ENCODE peak calls at places on chromosomes 1 and 21, in four cellular contexts. G is heart right ventricle, Q is A673, Y is cardiac muscle cell. A is an unnamed sample.

GRCh38 chr1:45979074-45979777 is 153.2 kb downstream of the PIK3R3 start:
- DNase-seq in G (no peak), Q (no peak), Y (no peak), A (no peak)

GRCh38 chr1:167126811-167127210 is 32.9 kb downstream of the STYXL2 start:
- DNase-seq in G (peak; percentile 37), Q (no peak), Y (no peak), A (no peak)

GRCh38 chr1:17176306-17177061 is 28.4 kb upstream of the PADI1 start:
- DNase-seq in G (no peak), Q (no peak), Y (no peak), A (no peak)

GRCh38 chr1:28411656-28412055 is 42.1 kb downstream of the PHACTR4 start:
- DNase-seq in G (no peak), Q (no peak), Y (no peak), A (no peak)

GRCh38 chr1:103220503-103221095 is 112.3 kb upstream of the COL11A1 start:
- DNase-seq in G (no peak), Q (no peak), Y (peak; percentile 1), A (no peak)

GRCh38 chr1:92483442-92484170 is 3.1 kb downstream of the GFI1 start:
- DNase-seq in G (peak; percentile 17), Q (peak; percentile 72), Y (no peak), A (no peak)

GRCh38 chr1:20440785-20441200 is 45.2 kb downstream of the CAMK2N1 start:
- DNase-seq in G (no peak), Q (peak; percentile 61), Y (peak; percentile 54), A (peak; percentile 21)

GRCh38 chr21:33670076-33670475 is 27.8 kb downstream of the ITSN1 start:
- DNase-seq in G (no peak), Q (no peak), Y (peak; percentile 11), A (no peak)

GRCh38 chr1:226619031-226619430 is 70.5 kb downstream of the STUM start:
- DNase-seq in G (no peak), Q (no peak), Y (no peak), A (no peak)

GRCh38 chr1:32644426-32644825 is 5.9 kb downstream of the ZBTB8OS start:
- DNase-seq in G (no peak), Q (no peak), Y (no peak), A (no peak)

GRCh38 chr1:39105061-39105840 is 79.1 kb downstream of the NDUFS5 start:
- DNase-seq in G (peak; percentile 83), Q (peak; percentile 77), Y (peak; percentile 82), A (peak; percentile 85)

GRCh38 chr1:100988121-100988520 is 37.5 kb downstream of the DPH5 start:
- DNase-seq in G (no peak), Q (no peak), Y (no peak), A (no peak)

GRCh38 chr1:20358761-20359263 is 68.1 kb downstream of the VWA5B1 start:
- DNase-seq in G (peak; percentile 76), Q (peak; percentile 11), Y (peak; percentile 29), A (peak; percentile 71)

GRCh38 chr1:32957017-32957416 is 7.6 kb downstream of the RNF19B start:
- DNase-seq in G (no peak), Q (no peak), Y (no peak), A (no peak)

GRCh38 chr1:37032660-37033354 is 1.5 kb downstream of the GRIK3 start:
- DNase-seq in G (no peak), Q (no peak), Y (no peak), A (no peak)

GRCh38 chr1:208009303-208009702 is 98.4 kb upstream of the CD34 start:
- DNase-seq in G (no peak), Q (no peak), Y (no peak), A (no peak)

GRCh38 chr1:116168277-116169032 is 57.3 kb downstream of the MAB21L3 start:
- DNase-seq in G (peak; percentile 84), Q (peak; percentile 77), Y (peak; percentile 82), A (peak; percentile 83)

GRCh38 chr1:169271094-169271493 is 96.5 kb downstream of the NME7 start:
- DNase-seq in G (no peak), Q (peak; percentile 14), Y (peak; percentile 56), A (no peak)

GRCh38 chr1:44802306-44803061 is 2.3 kb downstream of the PLK3 start:
- DNase-seq in G (no peak), Q (no peak), Y (no peak), A (peak; percentile 19)

GRCh38 chr1:19011832-19012231 is 55.4 kb upstream of the IFFO2 start:
- DNase-seq in G (no peak), Q (no peak), Y (no peak), A (no peak)

GRCh38 chr1:17527036-17527914 is 12.2 kb upstream of the ARHGEF10L start:
- DNase-seq in G (no peak), Q (no peak), Y (peak; percentile 53), A (no peak)

GRCh38 chr1:17624540-17625256 is 85.2 kb downstream of the ARHGEF10L start:
- DNase-seq in G (peak; percentile 67), Q (no peak), Y (peak; percentile 46), A (peak; percentile 74)

GRCh38 chr1:178464566-178464965 is 32.2 kb downstream of the CLEC20A start:
- DNase-seq in G (no peak), Q (no peak), Y (no peak), A (no peak)

GRCh38 chr21:34800797-34801518 is 132.2 kb downstream of the CLIC6 start:
- DNase-seq in G (no peak), Q (no peak), Y (peak; percentile 46), A (no peak)

GRCh38 chr1:158191299-158191698 is 10.6 kb downstream of the CD1D start:
- DNase-seq in G (no peak), Q (no peak), Y (no peak), A (no peak)

GRCh38 chr1:168467452-168467851 is 76.3 kb downstream of the XCL2 start:
- DNase-seq in G (no peak), Q (no peak), Y (no peak), A (no peak)

GRCh38 chr21:46060596-46061061 is 37.3 kb upstream of the COL6A2 start:
- DNase-seq in G (peak; percentile 70), Q (peak; percentile 40), Y (peak; percentile 99), A (peak; percentile 75)

GRCh38 chr1:6248798-6249731 is 5.1 kb downstream of the HES3 start:
- DNase-seq in G (peak; percentile 49), Q (no peak), Y (peak; percentile 42), A (peak; percentile 45)

GRCh38 chr1:236848274-236848925 is 53.3 kb downstream of the MTR start:
- DNase-seq in G (no peak), Q (no peak), Y (no peak), A (no peak)

GRCh38 chr1:204468206-204468605 is 26.4 kb downstream of the PIK3C2B start:
- DNase-seq in G (no peak), Q (no peak), Y (no peak), A (no peak)

GRCh38 chr1:197837911-197838310 is 62.6 kb upstream of the DENND1B start:
- DNase-seq in G (no peak), Q (no peak), Y (no peak), A (no peak)

GRCh38 chr1:211613108-211613947 is 34.4 kb upstream of the SLC30A1 start:
- DNase-seq in G (peak; percentile 73), Q (peak; percentile 19), Y (peak; percentile 97), A (peak; percentile 74)

GRCh38 chr1:154418062-154418897 is 13.1 kb downstream of the IL6R start:
- DNase-seq in G (no peak), Q (no peak), Y (no peak), A (no peak)

GRCh38 chr1:109514846-109515245 is 5.3 kb upstream of the AMIGO1 start:
- DNase-seq in G (no peak), Q (no peak), Y (no peak), A (no peak)

GRCh38 chr1:201648911-201649775 is 110.2 kb downstream of the NAV1 start:
- DNase-seq in G (no peak), Q (peak; percentile 51), Y (peak; percentile 27), A (peak; percentile 36)

GRCh38 chr1:113307771-113308451 is 82.4 kb upstream of the MAGI3 start:
- DNase-seq in G (no peak), Q (no peak), Y (peak; percentile 80), A (no peak)

DNA sequence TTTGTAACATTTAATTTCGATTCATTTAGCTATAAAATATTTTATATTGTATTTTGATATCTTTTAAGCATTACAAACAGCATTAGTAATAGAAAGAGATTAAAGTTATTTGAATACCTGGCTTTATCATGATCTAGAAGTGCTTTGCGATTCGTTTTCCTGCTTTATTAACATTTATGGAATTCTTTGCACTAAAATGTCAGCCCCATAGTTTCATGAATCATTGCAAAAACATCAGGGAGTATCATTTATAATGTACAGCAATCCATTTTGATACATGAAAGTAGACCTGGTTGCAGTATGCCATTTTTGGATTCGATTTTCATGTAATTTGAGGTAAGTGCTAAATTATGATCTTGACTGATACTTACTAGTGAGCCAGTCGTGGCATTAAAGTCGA is 108.0 kb upstream of the DPYD start:
- DNase-seq in G (no peak), Q (no peak), Y (no peak), A (no peak)
- H3K27ac ChIP-seq in G (no peak overlapping the region), Q (no peak overlapping the region), Y (no peak overlapping the region), A (no peak overlapping the region)

DNA sequence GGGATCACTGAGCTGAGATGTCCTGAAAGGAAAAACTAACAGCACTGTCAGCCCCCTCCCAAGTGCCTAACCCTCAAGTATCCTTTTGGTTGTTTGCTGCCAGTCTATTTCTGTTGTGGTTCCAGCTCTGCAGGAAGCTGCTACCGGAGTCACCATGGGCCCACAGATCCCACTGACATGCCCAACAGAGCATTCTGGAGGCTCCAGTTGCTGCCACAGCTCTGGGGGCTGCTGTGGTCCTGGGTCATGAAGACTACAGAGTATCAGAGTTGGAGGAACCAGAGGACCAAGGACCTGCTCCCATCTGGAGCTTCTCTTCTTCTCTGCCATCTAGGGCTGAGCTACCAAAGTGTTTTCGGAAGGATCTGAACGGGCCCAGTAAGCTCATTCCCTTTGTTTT is 910 bp downstream of the LCE3A start:
- DNase-seq in G (no peak), Q (no peak), Y (no peak), A (no peak)
- H3K9me3 ChIP-seq in G (no peaks in the 10 kb centered on the region), Q (peaks cover 8% of the 10 kb centered on the region), Y (peaks cover 4% of the 10 kb centered on the region), A (peaks cover 38% of the 10 kb centered on the region)

DNA sequence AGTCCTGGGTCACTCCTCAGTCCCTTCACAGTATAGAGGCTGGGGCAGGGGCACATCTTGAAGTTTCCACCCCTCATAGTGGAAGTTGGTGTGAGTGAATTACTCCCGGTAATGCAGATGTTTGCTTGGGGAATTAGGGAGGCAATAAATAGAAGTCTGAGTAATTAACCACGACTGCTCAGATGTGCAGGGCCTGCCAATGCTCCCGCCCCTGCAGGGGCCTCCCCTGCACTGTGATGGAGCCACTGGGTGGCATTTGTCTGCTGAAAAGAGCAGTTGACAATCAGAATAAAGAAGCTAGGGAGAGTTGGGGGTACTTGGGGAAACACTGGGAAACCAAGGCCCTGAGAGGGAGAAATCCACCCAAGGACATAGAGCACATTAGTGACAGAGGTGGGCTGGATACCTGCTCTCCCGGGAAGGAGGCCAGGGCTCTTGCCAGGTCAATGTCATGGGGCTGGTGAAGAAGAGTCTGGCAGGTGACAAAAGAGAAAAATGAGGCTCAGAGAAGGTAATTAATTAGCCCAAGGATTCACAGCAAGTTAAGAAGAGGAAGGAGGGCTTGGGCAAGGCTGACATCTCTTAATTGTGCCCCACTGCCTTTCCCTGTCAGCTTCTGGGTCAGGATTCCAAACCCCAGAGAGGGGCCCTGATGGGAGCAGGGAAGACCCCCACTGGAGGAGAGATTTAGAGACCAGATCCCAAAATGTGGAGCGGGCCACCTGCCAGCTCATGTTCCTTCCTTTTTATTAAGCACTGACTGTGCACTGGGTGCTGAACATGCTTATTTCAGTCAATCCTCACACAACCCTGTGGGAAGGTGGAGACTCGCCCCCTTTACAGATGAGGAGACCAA is 436.2 kb downstream of the MATN1 start:
- DNase-seq in G (no peak), Q (peak; percentile 28), Y (no peak), A (no peak)
- H3K4me1 ChIP-seq in G (no peaks in the 10 kb centered on the region), Q (peaks cover 23% of the 10 kb centered on the region), Y (no peaks in the 10 kb centered on the region), A (no peaks in the 10 kb centered on the region)

GRCh38 chr1:94971491-94971924 is 44.6 kb upstream of the CNN3 start:
- DNase-seq in G (no peak), Q (peak; percentile 43), Y (no peak), A (no peak)
- H3K27ac ChIP-seq in G (peak overlapping the region; percentile 19), Q (no peak overlapping the region), Y (no peak overlapping the region), A (peak overlapping the region; percentile 75)

A was measured in left ventricle myocardium inferior.